ENCODE peak calls at places on chromosome 20, in nine cellular contexts. V is WTC11, P is AG09309, L is HL-60, B is osteocyte, T is fibroblast of pulmonary artery, W is IMR-90, C is H1, F is BJ. U is an unnamed sample.

GRCh38 chr20:21519136-21519584 is 5.3 kb upstream of the NKX2-2 start:
- DNase-seq in V (no peak), P (no peak), L (no peak), B (no peak), T (no peak), W (no peak), C (no peak), F (no peak), U (no peak)

GRCh38 chr20:17557675-17558006 is 12.2 kb upstream of the DSTN start:
- DNase-seq in V (no peak), P (no peak), L (no peak), B (no peak), T (peak; percentile 76), W (peak; percentile 94), C (no peak), F (peak; percentile 51), U (no peak)

GRCh38 chr20:14583413-14583812 is 246.0 kb upstream of the FLRT3 start:
- DNase-seq in V (no peak), P (no peak), L (no peak), B (no peak), T (no peak), W (peak; percentile 4), C (no peak), F (no peak), U (no peak)

GRCh38 chr20:31822421-31823330 is 3.5 kb downstream of the MYLK2 start:
- DNase-seq in V (peak; percentile 92), P (no peak), L (peak; percentile 50), B (peak; percentile 93), T (peak; percentile 63), W (peak; percentile 46), C (peak; percentile 49), F (no peak), U (peak; percentile 74)

GRCh38 chr20:57205625-57206219 is 60.7 kb downstream of the BMP7 start:
- DNase-seq in V (no peak), P (peak; percentile 40), L (no peak), B (no peak), T (no peak), W (peak; percentile 77), C (no peak), F (peak; percentile 67), U (no peak)

GRCh38 chr20:3193806-3194616 is 10.5 kb downstream of the DDRGK1 start:
- DNase-seq in V (no peak), P (no peak), L (no peak), B (no peak), T (no peak), W (no peak), C (no peak), F (no peak), U (no peak)

GRCh38 chr20:50110141-50111047 is 2.6 kb downstream of the UBE2V1 start:
- DNase-seq in V (no peak), P (no peak), L (peak; percentile 68), B (no peak), T (peak; percentile 46), W (no peak), C (no peak), F (peak; percentile 33), U (no peak)

GRCh38 chr20:14445310-14445709 is 107.9 kb upstream of the FLRT3 start:
- DNase-seq in V (no peak), P (no peak), L (no peak), B (no peak), T (peak; percentile 39), W (peak; percentile 88), C (no peak), F (peak; percentile 26), U (no peak)

GRCh38 chr20:1322511-1323245 is 6.3 kb downstream of the SDCBP2 start:
- DNase-seq in V (no peak), P (peak; percentile 83), L (no peak), B (no peak), T (peak; percentile 99), W (peak; percentile 99), C (no peak), F (peak; percentile 73), U (no peak)

GRCh38 chr20:44326391-44327159 is 10.3 kb upstream of the R3HDML start:
- DNase-seq in V (peak; percentile 72), P (no peak), L (no peak), B (no peak), T (no peak), W (no peak), C (no peak), F (no peak), U (no peak)

GRCh38 chr20:32509639-32510066 is 75.5 kb downstream of the NOL4L start:
- DNase-seq in V (no peak), P (no peak), L (peak; percentile 48), B (no peak), T (no peak), W (peak; percentile 54), C (no peak), F (peak; percentile 39), U (no peak)

GRCh38 chr20:33666293-33667244 is at the start of gene ACTL10:
- DNase-seq in V (peak; percentile 98), P (peak; percentile 91), L (peak; percentile 97), B (peak; percentile 93), T (peak; percentile 99), W (peak; percentile 96), C (peak; percentile 70), F (peak; percentile 91), U (peak; percentile 95)

DNA sequence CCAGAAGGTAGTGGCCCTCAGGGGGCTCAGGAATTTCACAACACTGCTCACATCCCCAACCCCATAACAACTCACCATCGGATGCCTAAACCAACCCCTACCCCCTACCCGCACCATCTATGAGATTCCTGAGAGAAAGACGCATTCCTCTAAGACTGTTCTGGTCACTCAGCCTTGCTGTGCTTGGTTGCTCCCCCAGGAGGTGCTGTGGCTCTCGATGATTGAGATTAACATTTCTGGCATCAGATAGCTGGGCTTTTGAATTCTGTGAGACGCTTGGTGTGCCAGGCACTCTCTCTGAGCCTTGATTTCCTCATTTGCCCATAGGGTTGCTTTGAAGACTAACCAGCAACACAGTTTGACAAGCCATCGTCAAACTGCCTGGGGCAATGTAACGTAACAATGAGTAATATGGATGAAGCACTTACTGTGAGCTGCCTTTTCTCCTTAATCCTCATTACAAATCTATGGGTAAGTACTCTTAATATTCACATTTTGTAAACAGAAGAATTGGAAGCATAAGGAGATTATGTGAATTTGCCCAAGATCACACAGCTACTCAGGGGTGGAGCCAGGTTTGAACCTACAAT is 978 bp downstream of the WFDC6 start:
- DNase-seq in V (peak; percentile 60), P (no peak), L (no peak), B (no peak), T (no peak), W (no peak), C (no peak), F (no peak), U (no peak)
- TF ChIP-seq CTCF in V (no peak), P (no peak), L (no peak), B (no peak), T (no peak), W (no peak), C (peak; percentile 75), F (no peak), U (no peak)

GRCh38 chr20:51801220-51801991 is 915 bp downstream of the SALL4 start:
- DNase-seq in V (peak; percentile 59), P (no peak), L (no peak), B (no peak), T (no peak), W (no peak), C (no peak), F (no peak), U (no peak)
- TF ChIP-seq CTCF in V (no peak), P (peak; percentile 13), L (no peak), B (peak; percentile 30), T (peak; percentile 3), W (peak; percentile 0), C (no peak), F (peak; percentile 27), U (no peak)

GRCh38 chr20:4567172-4567571 is 154.5 kb upstream of the PRND start:
- DNase-seq in V (no peak), P (no peak), L (no peak), B (no peak), T (no peak), W (no peak), C (no peak), F (no peak), U (no peak)

GRCh38 chr20:4559906-4560305 is 161.8 kb upstream of the PRND start:
- DNase-seq in V (no peak), P (no peak), L (no peak), B (no peak), T (no peak), W (no peak), C (no peak), F (no peak), U (no peak)

GRCh38 chr20:4563031-4563430 is 158.7 kb upstream of the PRND start:
- DNase-seq in V (no peak), P (no peak), L (no peak), B (no peak), T (no peak), W (no peak), C (no peak), F (no peak), U (no peak)

GRCh38 chr20:4560667-4561066 is 161.0 kb upstream of the PRND start:
- DNase-seq in V (no peak), P (no peak), L (no peak), B (no peak), T (peak; percentile 14), W (peak; percentile 86), C (no peak), F (no peak), U (no peak)

DNA sequence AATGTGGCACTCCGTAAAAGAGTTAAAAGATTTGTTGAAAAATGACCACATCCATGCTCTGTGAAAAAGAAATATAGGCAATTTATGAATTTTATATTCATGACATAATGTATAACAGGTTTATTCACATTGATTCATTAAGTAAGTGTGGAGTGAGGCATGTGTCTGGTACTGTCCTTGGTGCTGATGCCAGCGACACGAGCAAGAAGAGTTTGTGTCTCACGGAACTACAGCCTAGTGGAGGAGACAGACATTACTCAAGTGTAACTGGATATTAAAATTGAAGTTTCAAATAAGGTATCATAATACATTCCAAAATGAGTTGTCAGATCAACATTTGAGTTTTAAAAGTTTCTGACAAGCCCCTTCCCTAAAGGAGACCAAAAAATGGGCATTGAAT is 158.2 kb upstream of the PRND start:
- DNase-seq in V (peak; percentile 47), P (no peak), L (no peak), B (no peak), T (peak; percentile 82), W (peak; percentile 80), C (no peak), F (no peak), U (no peak)
- TF ChIP-seq CTCF in V (no peak), P (no peak), L (no peak), B (peak; percentile 25), T (peak; percentile 43), W (peak; percentile 41), C (peak; percentile 29), F (peak; percentile 37), U (no peak)

DNA sequence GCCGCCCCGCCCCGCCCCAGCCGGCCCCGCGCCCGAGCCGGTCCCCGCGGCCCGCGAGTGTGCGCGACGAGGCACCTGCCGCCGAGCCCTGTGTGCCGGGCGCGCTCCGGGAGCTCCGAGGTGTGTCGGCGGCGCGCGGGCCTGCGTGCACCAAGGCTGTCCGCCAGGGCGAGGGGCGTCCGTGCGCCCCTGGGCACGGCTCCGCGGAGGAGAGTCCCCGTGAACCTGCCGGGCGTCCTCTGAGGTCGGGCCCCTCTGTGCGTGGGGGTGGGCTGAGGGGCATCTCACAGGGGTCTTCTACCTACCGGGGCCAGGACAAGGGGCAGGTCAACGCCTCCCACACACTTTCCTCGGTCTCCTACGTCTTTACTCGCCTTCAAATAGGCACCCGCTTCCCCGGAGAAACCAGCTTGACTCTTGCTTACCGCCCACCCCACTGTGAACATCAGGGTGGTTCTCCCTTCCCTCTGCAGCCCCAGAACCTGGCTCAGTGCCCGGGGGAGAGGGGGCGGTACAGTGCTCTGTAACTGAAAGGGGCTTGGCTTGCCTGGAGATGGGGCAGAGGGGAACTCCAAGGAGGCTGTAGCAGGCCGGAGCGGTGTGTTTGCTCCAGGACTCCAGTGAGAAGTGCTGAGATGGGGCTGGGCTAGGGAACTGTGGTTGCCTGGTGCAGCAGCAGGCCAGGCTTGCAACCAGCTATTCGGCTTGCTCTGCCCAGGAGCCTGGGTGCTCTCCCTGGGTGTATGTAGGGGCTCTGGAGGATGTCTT is at the start of gene SAMD10:
- DNase-seq in V (peak; percentile 53), P (no peak), L (peak; percentile 88), B (no peak), T (no peak), W (peak; percentile 53), C (no peak), F (no peak), U (no peak)
- TF ChIP-seq CTCF in V (no peak), P (no peak), L (no peak), B (no peak), T (no peak), W (no peak), C (peak; percentile 15), F (no peak), U (no peak)